ENCODE peak calls at places on chromosomes 3 and 15, in five cellular contexts. V, N, X, Y and G are unnamed samples.
A peak's percentile ranks its signal among the peaks of the same experiment; 100 is the strongest.

GRCh38 chr3:139088462-139089324 is 44.0 kb upstream of the PRR23C start:
- DNase-seq in V (no peak), N (no peak), X (no peak), Y (no peak), G (no peak)

GRCh38 chr3:141561426-141562034 is 74.7 kb downstream of the RASA2 start:
- DNase-seq in V (peak; percentile 30), N (no peak), X (peak; percentile 62), Y (peak; percentile 9), G (peak; percentile 25)

GRCh38 chr3:5136619-5137429 is 14.7 kb downstream of the ARL8B start:
- DNase-seq in V (peak; percentile 82), N (no peak), X (peak; percentile 30), Y (no peak), G (no peak)

GRCh38 chr3:107431048-107431297 is 53.7 kb downstream of the CCDC54 start:
- DNase-seq in V (peak; percentile 27), N (peak; percentile 40), X (no peak), Y (no peak), G (no peak)

GRCh38 chr3:11507719-11508118 is 136.0 kb downstream of the VGLL4 start:
- DNase-seq in V (no peak), N (no peak), X (no peak), Y (no peak), G (no peak)

GRCh38 chr3:84836961-84837360 is 121.8 kb upstream of the CADM2 start:
- DNase-seq in V (no peak), N (no peak), X (no peak), Y (no peak), G (no peak)

GRCh38 chr15:31275331-31276262 is 51.0 kb upstream of the KLF13 start:
- DNase-seq in V (no peak), N (no peak), X (peak; percentile 0), Y (no peak), G (no peak)

GRCh38 chr3:187325632-187326031 is 34.1 kb upstream of the MASP1 start:
- DNase-seq in V (no peak), N (no peak), X (no peak), Y (no peak), G (no peak)

GRCh38 chr3:179452166-179452544 is 885 bp upstream of the GNB4 start:
- DNase-seq in V (no peak), N (no peak), X (no peak), Y (no peak), G (peak; percentile 80)

GRCh38 chr15:69652906-69653305 is 200.3 kb downstream of the RPLP1 start:
- DNase-seq in V (no peak), N (no peak), X (no peak), Y (no peak), G (no peak)

GRCh38 chr3:9302425-9303181 is 53.2 kb upstream of the SRGAP3 start:
- DNase-seq in V (peak; percentile 85), N (peak; percentile 72), X (peak; percentile 94), Y (peak; percentile 93), G (peak; percentile 67)

DNA sequence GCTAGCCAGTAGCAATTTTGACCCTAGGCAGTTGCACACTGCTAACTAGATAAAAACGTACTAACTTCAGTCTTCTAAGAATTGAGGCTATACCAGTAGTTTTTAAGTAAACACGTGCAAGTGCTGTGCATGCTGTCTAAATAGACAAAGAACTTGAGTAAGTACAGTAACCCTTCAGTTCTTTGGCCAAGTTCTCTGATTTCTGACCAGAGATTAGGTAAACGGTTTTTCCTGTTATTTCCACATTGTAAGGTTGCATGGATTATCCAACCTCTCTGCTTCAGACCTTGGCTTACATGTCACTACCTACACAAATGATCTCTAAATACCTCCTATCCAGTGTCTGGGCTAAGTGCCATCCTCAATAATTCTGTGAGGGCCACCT is 892 bp upstream of the XXYLT1 start:
- DNase-seq in V (no peak), N (no peak), X (no peak), Y (no peak), G (no peak)
- H3K27ac ChIP-seq in V (no peak overlapping the region), N (peak overlapping the region; percentile 96), X (no peak overlapping the region), Y (no peak overlapping the region), G (no peak overlapping the region)

DNA sequence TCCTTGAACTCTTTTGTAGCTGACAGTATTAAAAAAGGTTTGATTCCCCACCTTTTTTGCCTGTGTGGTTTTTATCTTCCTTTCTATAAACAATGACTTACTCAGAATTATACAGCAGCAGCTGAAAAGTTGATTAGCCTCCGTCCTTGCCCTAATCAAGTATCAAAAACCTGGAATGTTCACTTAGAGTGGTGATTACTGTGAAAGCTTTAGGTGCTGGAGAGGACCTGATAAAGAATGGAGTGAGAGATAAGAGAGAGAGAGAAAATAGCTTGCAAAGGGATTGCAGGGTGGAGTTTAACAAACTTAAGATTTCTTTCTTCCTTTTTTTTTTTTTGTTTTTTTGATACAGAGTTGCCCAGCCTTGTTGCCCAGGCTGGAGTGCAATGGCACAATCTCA is 6.7 kb downstream of the CGNL1 start:
- DNase-seq in V (no peak), N (no peak), X (no peak), Y (no peak), G (no peak)
- H3K27ac ChIP-seq in V (no peak overlapping the region), N (no peak overlapping the region), X (no peak overlapping the region), Y (peak overlapping the region; percentile 72), G (no peak overlapping the region)

DNA sequence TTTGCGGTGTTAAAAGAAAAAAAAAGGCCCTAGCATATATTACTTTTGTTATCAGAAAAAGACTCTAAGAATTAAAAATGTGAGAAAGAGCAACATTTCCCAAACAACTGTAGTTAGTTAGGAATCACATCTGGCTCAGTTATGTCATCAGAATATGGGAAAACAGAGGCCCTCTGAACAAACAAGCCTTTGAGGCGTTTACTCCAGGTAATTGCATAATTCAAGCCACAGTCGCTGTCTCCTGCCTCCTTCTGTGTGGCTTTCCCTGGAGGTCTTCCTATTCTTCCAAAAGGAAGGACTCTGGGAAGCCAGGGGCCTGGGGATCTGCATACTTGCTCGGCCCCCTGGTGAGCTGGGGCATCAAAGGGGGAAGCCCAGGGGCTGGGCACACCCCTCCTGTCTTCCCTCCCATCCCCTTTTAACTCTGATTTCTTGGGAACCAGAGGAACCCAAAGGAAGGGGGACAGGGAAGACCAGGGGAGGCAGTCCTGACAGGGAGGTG is 3.7 kb upstream of the FAM107A start:
- DNase-seq in V (no peak), N (no peak), X (no peak), Y (no peak), G (no peak)
- H3K27ac ChIP-seq in V (no peak overlapping the region), N (peak overlapping the region; percentile 14), X (peak overlapping the region; percentile 94), Y (no peak overlapping the region), G (no peak overlapping the region)

GRCh38 chr3:45799586-45799985 is 3.2 kb upstream of the SLC6A20 start:
- DNase-seq in V (no peak), N (no peak), X (no peak), Y (no peak), G (no peak)

GRCh38 chr3:45795882-45796765 is at the start of gene SLC6A20:
- DNase-seq in V (no peak), N (no peak), X (peak; percentile 84), Y (no peak), G (no peak)

GRCh38 chr3:45795509-45795881 is 841 bp downstream of the SLC6A20 start:
- DNase-seq in V (no peak), N (no peak), X (peak; percentile 49), Y (no peak), G (no peak)

GRCh38 chr3:45798034-45798433 is 1.7 kb upstream of the SLC6A20 start:
- DNase-seq in V (no peak), N (no peak), X (no peak), Y (no peak), G (no peak)

DNA sequence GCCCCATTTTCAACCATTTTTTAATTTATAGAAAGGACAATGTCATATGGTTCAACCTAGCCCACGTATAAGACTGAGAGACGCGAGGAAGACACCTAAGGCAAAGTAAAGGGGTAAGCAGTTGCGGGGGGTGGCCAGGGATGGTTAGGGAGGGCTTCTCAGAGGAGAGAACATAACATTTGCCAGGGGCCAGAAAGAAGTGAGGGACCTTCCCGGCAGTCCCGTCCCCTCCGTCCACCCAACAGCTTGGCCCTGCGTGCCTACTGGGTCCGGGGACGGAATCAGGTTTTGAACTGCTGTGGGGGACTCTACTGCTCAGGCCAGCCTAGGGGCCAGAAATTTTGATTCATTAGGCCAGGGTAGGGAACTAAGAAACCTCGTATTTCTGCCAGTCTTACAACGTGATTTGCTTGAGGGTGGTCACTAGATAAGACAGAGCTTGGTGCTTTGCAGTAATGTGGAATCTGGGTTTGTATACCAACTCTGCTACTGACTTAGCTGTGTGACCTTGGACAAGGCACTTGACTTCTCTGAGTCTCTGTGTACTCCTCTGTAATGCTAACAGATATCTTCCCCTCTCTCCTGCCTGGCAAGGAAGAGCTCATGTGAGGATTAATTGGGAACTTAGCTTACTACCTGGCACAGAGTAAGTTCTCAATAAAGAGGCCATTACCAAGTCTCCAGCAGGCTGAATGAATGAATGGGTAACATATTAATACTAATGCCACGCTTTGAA is 734 bp upstream of the SLC6A20 start:
- DNase-seq in V (no peak), N (no peak), X (no peak), Y (no peak), G (no peak)
- H3K27ac ChIP-seq in V (no peak overlapping the region), N (no peak overlapping the region), X (no peak overlapping the region), Y (no peak overlapping the region), G (no peak overlapping the region)

GRCh38 chr15:95845862-95846515 is 484.5 kb upstream of the NR2F2 start:
- DNase-seq in V (no peak), N (peak; percentile 55), X (peak; percentile 90), Y (no peak), G (peak; percentile 35)
- H3K27ac ChIP-seq in V (no peak overlapping the region), N (peak overlapping the region; percentile 72), X (peak overlapping the region; percentile 97), Y (no peak overlapping the region), G (no peak overlapping the region)

GRCh38 chr15:63475670-63476069 is 28.7 kb upstream of the USP3 start:
- DNase-seq in V (no peak), N (no peak), X (no peak), Y (no peak), G (no peak)
- H3K27ac ChIP-seq in V (no peak overlapping the region), N (no peak overlapping the region), X (no peak overlapping the region), Y (no peak overlapping the region), G (peak overlapping the region; percentile 69)

DNA sequence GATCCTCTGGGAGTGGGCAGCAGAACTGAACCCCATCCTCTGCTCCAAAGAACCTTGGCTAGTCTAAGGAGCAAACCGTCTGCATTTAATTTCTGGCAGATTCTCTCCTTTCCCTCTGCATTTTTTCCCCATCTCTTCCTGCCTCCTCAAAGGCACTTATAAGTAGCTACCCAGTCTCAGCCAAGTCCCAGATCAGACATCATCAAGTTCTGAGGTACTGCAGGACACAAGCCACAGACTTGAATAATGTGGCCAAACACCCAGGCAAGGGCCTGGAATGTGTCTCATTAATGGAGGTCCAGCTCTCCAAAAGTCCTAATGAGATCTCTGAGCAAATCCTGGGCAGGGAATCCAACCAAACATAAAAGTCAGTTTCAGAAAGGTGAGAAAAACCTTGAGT is 92.8 kb upstream of the STRIT1 start:
- DNase-seq in V (no peak), N (no peak), X (no peak), Y (no peak), G (no peak)
- H3K27ac ChIP-seq in V (no peak overlapping the region), N (peak overlapping the region; percentile 59), X (no peak overlapping the region), Y (no peak overlapping the region), G (no peak overlapping the region)

GRCh38 chr15:67133738-67134576 is 68.6 kb downstream of the SMAD3 start:
- DNase-seq in V (peak; percentile 68), N (no peak), X (peak; percentile 40), Y (no peak), G (peak; percentile 69)
- H3K27ac ChIP-seq in V (peak overlapping the region; percentile 64), N (peak overlapping the region; percentile 79), X (peak overlapping the region; percentile 57), Y (no peak overlapping the region), G (peak overlapping the region; percentile 100)

GRCh38 chr15:101578443-101578894 is 73.7 kb downstream of the TM2D3 start:
- DNase-seq in V (peak; percentile 28), N (peak; percentile 44), X (peak; percentile 69), Y (peak; percentile 49), G (no peak)
- H3K27ac ChIP-seq in V (no peak overlapping the region), N (no peak overlapping the region), X (no peak overlapping the region), Y (no peak overlapping the region), G (no peak overlapping the region)